ENCODE peak calls at places on chromosomes 1 and 21, in four cellular contexts. E is AG08396, Y is NCI-H2081, P is SJSA1. V is an unnamed sample.

GRCh38 chr1:88509369-88509768 is 174.7 kb upstream of the PKN2 start:
- DNase-seq in E (no peak), P (no peak), Y (no peak), V (no peak)

GRCh38 chr21:18275740-18276139 is 31.1 kb downstream of the CHODL start:
- DNase-seq in Y (no peak), E (no peak), P (no peak), V (no peak)

GRCh38 chr1:207084701-207085180 is 3.9 kb upstream of the C4BPB start:
- DNase-seq in Y (peak), E (peak), P (peak), V (peak)

GRCh38 chr21:15197696-15198095 is 132.9 kb upstream of the NRIP1 start:
- DNase-seq in E (no peak), Y (no peak), P (no peak), V (no peak)

GRCh38 chr1:3555131-3555920 is 56.0 kb downstream of the MEGF6 start:
- DNase-seq in P (no peak), E (no peak), Y (no peak), V (no peak)

GRCh38 chr1:159889821-159890252 is 10.1 kb downstream of the CFAP45 start:
- DNase-seq in P (peak), E (peak), Y (no peak), V (no peak)

GRCh38 chr21:18499761-18500376 is 96.3 kb upstream of the TMPRSS15 start:
- DNase-seq in E (no peak), P (peak), Y (peak), V (no peak)

GRCh38 chr1:206505702-206506375 is 1.5 kb upstream of the RASSF5 start:
- DNase-seq in P (no peak), Y (no peak), E (peak), V (no peak)

GRCh38 chr1:160148121-160148520 is 3.3 kb upstream of the ATP1A4 start:
- DNase-seq in E (no peak), P (no peak), Y (no peak), V (no peak)

GRCh38 chr1:92623187-92623778 is 136.6 kb upstream of the GFI1 start:
- DNase-seq in P (no peak), E (no peak), Y (no peak), V (no peak)

GRCh38 chr1:86773331-86774288 is 69.2 kb downstream of the SH3GLB1 start:
- DNase-seq in Y (no peak), E (no peak), P (no peak), V (no peak)

GRCh38 chr1:163771637-163772036 is 449.9 kb downstream of the NUF2 start:
- DNase-seq in P (no peak), E (no peak), Y (no peak), V (no peak)

GRCh38 chr1:151581946-151582345 is 29.9 kb upstream of the SNX27 start:
- DNase-seq in P (no peak), Y (no peak), E (no peak), V (no peak)

GRCh38 chr1:168626326-168626725 is 49.9 kb downstream of the XCL1 start:
- DNase-seq in P (no peak), Y (no peak), E (no peak), V (no peak)

GRCh38 chr1:13761883-13762282 is 61.9 kb downstream of the PRDM2 start:
- DNase-seq in Y (no peak), P (no peak), E (no peak), V (no peak)

V was measured in activated naive CD8-positive, alpha-beta T cell treated with anti-CD3 and anti-CD28 coated beads, Interleukin-2, amount 50 U/mL, for 16 hours.